ENCODE peak calls at places on chromosomes 1 and 21, in six cellular contexts. C is activated CD4-positive, alpha-beta T cell treated with anti-CD3 and anti-CD28 coated beads, Interleukin-2, amount 50 U/mL, for 1 hour; E is activated T-cell treated with anti-CD3 and anti-CD28 coated beads for 1 hour; W is naive B cell; Y is NCI-H748 treated with DMSO at 0.1 percent for 48 hours; H is GM12865. Q is an unnamed sample.

GRCh38 chr1:26744075-26744958 is 43.4 kb upstream of the PIGV start:
- DNase-seq in W (peak), E (peak), Y (no peak), H (peak), C (peak), Q (peak)

GRCh38 chr1:33140153-33141149 is 41.4 kb downstream of the TRIM62 start:
- DNase-seq in W (no peak), Y (no peak), C (no peak), E (no peak), H (no peak), Q (no peak)

GRCh38 chr1:156111355-156111962 is 3.1 kb upstream of the LMNA start:
- DNase-seq in C (no peak), Y (no peak), E (no peak), H (no peak), W (no peak), Q (no peak)

GRCh38 chr1:203444077-203444683 is 31.4 kb upstream of the PRELP start:
- DNase-seq in H (no peak), W (no peak), E (no peak), C (no peak), Y (no peak), Q (no peak)

GRCh38 chr1:220708929-220709801 is 19.0 kb downstream of the C1orf115 start:
- DNase-seq in Y (no peak), H (no peak), C (no peak), E (no peak), W (peak), Q (no peak)

GRCh38 chr1:170661646-170662411 is 2.1 kb upstream of the PRRX1 start:
- DNase-seq in Y (no peak), H (no peak), W (no peak), C (no peak), E (no peak), Q (peak)

GRCh38 chr1:115324649-115325420 is 13.2 kb downstream of the NGF start:
- DNase-seq in W (no peak), H (no peak), E (no peak), Y (no peak), C (no peak), Q (no peak)

GRCh38 chr1:199029855-199030254 is 391.0 kb downstream of the PTPRC start:
- DNase-seq in C (no peak), H (no peak), Y (no peak), E (no peak), W (no peak), Q (no peak)

GRCh38 chr1:66532798-66533783 is 862 bp upstream of the SGIP1 start:
- DNase-seq in H (no peak), C (no peak), W (peak), E (no peak), Y (peak), Q (peak)

GRCh38 chr1:203858055-203858454 is 3.3 kb upstream of the SNRPE start:
- DNase-seq in C (no peak), E (no peak), Y (no peak), H (no peak), W (no peak), Q (no peak)

GRCh38 chr1:204573563-204573925 is 57.3 kb downstream of the MDM4 start:
- DNase-seq in C (no peak), E (no peak), Y (no peak), H (no peak), W (no peak), Q (no peak)

GRCh38 chr1:164765557-164765956 is 206.6 kb downstream of the PBX1 start:
- DNase-seq in W (no peak), H (no peak), E (no peak), Y (no peak), C (no peak), Q (no peak)

GRCh38 chr1:46341222-46342083 is 846 bp downstream of the NSUN4 start:
- DNase-seq in H (no peak), W (peak), Y (no peak), E (no peak), C (no peak), Q (no peak)

GRCh38 chr1:94260635-94261387 is 23.4 kb upstream of the ARHGAP29 start:
- DNase-seq in H (no peak), C (no peak), Y (no peak), W (no peak), E (no peak), Q (no peak)

GRCh38 chr1:71785470-71785869 is 496.9 kb downstream of the NEGR1 start:
- DNase-seq in Y (no peak), C (no peak), E (no peak), H (no peak), W (no peak), Q (no peak)

GRCh38 chr1:9842781-9843575 is 19.2 kb upstream of the CLSTN1 start:
- DNase-seq in W (no peak), H (no peak), C (no peak), Y (no peak), E (no peak), Q (no peak)

GRCh38 chr1:171177261-171177660 is 7.8 kb upstream of the FMO2 start:
- DNase-seq in E (no peak), Y (no peak), C (no peak), W (no peak), H (no peak), Q (no peak)

GRCh38 chr1:92473781-92474495 is 12.8 kb downstream of the GFI1 start:
- DNase-seq in C (no peak), H (peak), E (no peak), Y (no peak), W (no peak), Q (peak)

GRCh38 chr1:203180611-203181330 is 5.1 kb upstream of the MYBPH start:
- DNase-seq in Y (no peak), W (no peak), H (no peak), C (no peak), E (no peak), Q (no peak)

GRCh38 chr1:198359024-198359653 is 181.3 kb downstream of the ATP6V1G3 start:
- DNase-seq in H (peak), Y (no peak), E (no peak), C (no peak), W (peak), Q (no peak)

GRCh38 chr1:31626451-31627202 is 9.1 kb downstream of the HCRTR1 start:
- DNase-seq in C (no peak), H (no peak), W (no peak), E (no peak), Y (no peak), Q (no peak)

GRCh38 chr21:36203603-36203889 is 46.9 kb downstream of the DOP1B start:
- DNase-seq in Y (no peak), E (no peak), H (peak), C (no peak), W (no peak), Q (peak)

GRCh38 chr1:29504709-29505410 is 268.5 kb downstream of the PTPRU start:
- DNase-seq in E (no peak), W (no peak), Y (no peak), H (no peak), C (no peak), Q (no peak)

GRCh38 chr1:25568090-25568833 is 24.9 kb downstream of the LDLRAP1 start:
- DNase-seq in Y (no peak), E (no peak), C (no peak), W (no peak), H (no peak), Q (no peak)

GRCh38 chr1:160256396-160257046 is 5.8 kb downstream of the DCAF8 start:
- DNase-seq in Y (no peak), E (no peak), H (no peak), C (no peak), W (no peak), Q (no peak)

Q was measured in GM13976.